ENCODE peak calls at places on chromosomes 13 and 19, in ten cellular contexts. N is psoas muscle, B is DMS153, X is neuronal stem cell, G is NCI-H1092, T is osteocyte, W is left cardiac atrium, K is Karpas-422, P is substantia nigra, S is iPS DF 6.9. O is an unnamed sample.

GRCh38 chr19:28744014-28744413 is 468.9 kb downstream of the UQCRFS1 start:
- DNase-seq in N (no peak), B (no peak), X (no peak), G (no peak), T (no peak), W (no peak), K (no peak), P (no peak), S (no peak), O (no peak)

GRCh38 chr13:77537302-77537919 is 1.9 kb downstream of the SCEL start:
- DNase-seq in N (no peak), B (no peak), X (no peak), G (no peak), T (no peak), W (no peak), K (no peak), P (no peak), S (no peak), O (no peak)

GRCh38 chr19:46990998-46991676 is 28.5 kb upstream of the NPAS1 start:
- DNase-seq in N (peak), B (peak), X (peak), G (peak), T (peak), W (peak), K (peak), P (peak), S (peak), O (no peak)

GRCh38 chr13:42883771-42884170 is 102.4 kb downstream of the FAM216B start:
- DNase-seq in N (peak), B (peak), X (peak), G (peak), T (no peak), W (no peak), K (peak), P (no peak), S (no peak), O (peak)

GRCh38 chr13:59263531-59263930 is 900.2 kb downstream of the DIAPH3 start:
- DNase-seq in N (no peak), B (no peak), X (no peak), G (no peak), T (no peak), W (no peak), K (no peak), P (no peak), S (no peak), O (no peak)

GRCh38 chr19:6767357-6768235 is at the start of gene SH2D3A:
- DNase-seq in N (peak), B (peak), X (peak), G (no peak), T (no peak), W (peak), K (peak), P (no peak), S (peak), O (peak)

GRCh38 chr19:1250374-1251232 is 2.2 kb downstream of the MIDN start:
- DNase-seq in N (peak), B (no peak), X (peak), G (peak), T (no peak), W (peak), K (peak), P (peak), S (no peak), O (no peak)

GRCh38 chr19:33458171-33458633 is 63.4 kb downstream of the PEPD start:
- DNase-seq in N (no peak), B (no peak), X (no peak), G (no peak), T (peak), W (no peak), K (no peak), P (no peak), S (no peak), O (no peak)

GRCh38 chr13:23087884-23088283 is 92.9 kb upstream of the SGCG start:
- DNase-seq in N (no peak), B (peak), X (no peak), G (no peak), T (no peak), W (no peak), K (peak), P (no peak), S (peak), O (no peak)

GRCh38 chr19:1873524-1874473 is 10.4 kb upstream of the KLF16 start:
- DNase-seq in N (no peak), B (no peak), X (no peak), G (no peak), T (no peak), W (peak), K (no peak), P (peak), S (no peak), O (no peak)

GRCh38 chr19:45498411-45499195 is at the start of gene PPM1N:
- DNase-seq in N (peak), B (peak), X (no peak), G (no peak), T (no peak), W (no peak), K (peak), P (no peak), S (no peak), O (no peak)

GRCh38 chr13:101917833-101918755 is 465.6 kb downstream of the ITGBL1 start:
- DNase-seq in N (no peak), B (peak), X (no peak), G (peak), T (no peak), W (no peak), K (no peak), P (no peak), S (no peak), O (no peak)

GRCh38 chr19:14575428-14575980 is 3.6 kb upstream of the NDUFB7 start:
- DNase-seq in N (peak), B (no peak), X (no peak), G (no peak), T (no peak), W (no peak), K (no peak), P (no peak), S (no peak), O (no peak)

GRCh38 chr19:32358311-32358710 is 12.9 kb downstream of the ZNF507 start:
- DNase-seq in N (no peak), B (no peak), X (no peak), G (no peak), T (no peak), W (no peak), K (no peak), P (no peak), S (no peak), O (no peak)

GRCh38 chr13:44854264-44855060 is 134.8 kb downstream of the NUFIP1 start:
- DNase-seq in N (peak), B (peak), X (no peak), G (peak), T (no peak), W (peak), K (no peak), P (no peak), S (no peak), O (peak)

GRCh38 chr19:12838182-12838890 is at the start of gene MAST1:
- DNase-seq in N (peak), B (no peak), X (no peak), G (peak), T (no peak), W (peak), K (peak), P (peak), S (no peak), O (no peak)

GRCh38 chr19:53868091-53868891 is 608 bp downstream of the MYADM start:
- DNase-seq in N (peak), B (no peak), X (no peak), G (no peak), T (peak), W (peak), K (no peak), P (peak), S (no peak), O (no peak)

GRCh38 chr19:55620410-55620809 is 4.0 kb downstream of the ZNF784 start:
- DNase-seq in N (no peak), B (no peak), X (no peak), G (no peak), T (no peak), W (no peak), K (no peak), P (no peak), S (no peak), O (no peak)

GRCh38 chr13:50800091-50800739 is 43.3 kb downstream of the DLEU7 start:
- DNase-seq in N (no peak), B (peak), X (no peak), G (no peak), T (no peak), W (no peak), K (peak), P (no peak), S (no peak), O (no peak)

GRCh38 chr19:22945560-22945959 is 57.4 kb downstream of the ZNF728 start:
- DNase-seq in N (no peak), B (no peak), X (peak), G (no peak), T (no peak), W (no peak), K (peak), P (no peak), S (peak), O (peak)

GRCh38 chr13:44309771-44310767 is 63.6 kb upstream of the SERP2 start:
- DNase-seq in N (peak), B (peak), X (no peak), G (peak), T (no peak), W (peak), K (no peak), P (no peak), S (no peak), O (peak)

GRCh38 chr13:98571955-98572662 is 4.8 kb downstream of the STK24 start:
- DNase-seq in N (peak), B (peak), X (no peak), G (peak), T (no peak), W (no peak), K (peak), P (no peak), S (no peak), O (no peak)

GRCh38 chr13:46962286-46962941 is 65.6 kb upstream of the HTR2A start:
- DNase-seq in N (no peak), B (no peak), X (no peak), G (no peak), T (no peak), W (no peak), K (peak), P (no peak), S (no peak), O (no peak)

GRCh38 chr19:46489445-46490272 is 6.0 kb downstream of the PNMA8B start:
- DNase-seq in N (peak), B (no peak), X (no peak), G (no peak), T (no peak), W (peak), K (no peak), P (peak), S (no peak), O (no peak)

GRCh38 chr19:41707502-41707812 is 969 bp upstream of the CEACAM5 start:
- DNase-seq in N (no peak), B (peak), X (no peak), G (peak), T (no peak), W (no peak), K (no peak), P (no peak), S (no peak), O (no peak)

O was measured in LNCaP clone FGC.